ENCODE peak calls at places on chromosomes 7 and 10, in eight cellular contexts. One of them, this sample, is unnamed.

GRCh38 chr10:127125331-127125730 is 71.1 kb downstream of the INSYN2A start:
- DNase-seq in left cardiac atrium: no peak
- DNase-seq in astrocyte of the spinal cord: no peak
- DNase-seq in RCC 7860: no peak
- DNase-seq in stimulated activated CD4-positive, alpha-beta T cell treated with anti-CD3 and anti-CD28 coated beads, Interleukin-1b, Interleukin-23, amount 100 ng/mL, for 24 hours: no peak
- DNase-seq in M059J: no peak
- DNase-seq in NK-92 treated with Interleukin-12 subunit alpha and Interleukin-12 subunit beta, amount 100 ng/mL, for 24 hours: no peak
- DNase-seq in stromal cell of bone marrow: no peak
- DNase-seq in this sample: no peak

GRCh38 chr10:114458955-114459354 is 54.7 kb upstream of the AFAP1L2 start:
- DNase-seq in astrocyte of the spinal cord: peak
- DNase-seq in NK-92 treated with Interleukin-12 subunit alpha and Interleukin-12 subunit beta, amount 100 ng/mL, for 24 hours: peak
- DNase-seq in left cardiac atrium: peak
- DNase-seq in stromal cell of bone marrow: no peak
- DNase-seq in M059J: peak
- DNase-seq in RCC 7860: peak
- DNase-seq in stimulated activated CD4-positive, alpha-beta T cell treated with anti-CD3 and anti-CD28 coated beads, Interleukin-1b, Interleukin-23, amount 100 ng/mL, for 24 hours: no peak
- DNase-seq in this sample: peak

GRCh38 chr7:26900283-26900682 is 35.9 kb upstream of the SKAP2 start:
- DNase-seq in NK-92 treated with Interleukin-12 subunit alpha and Interleukin-12 subunit beta, amount 100 ng/mL, for 24 hours: no peak
- DNase-seq in astrocyte of the spinal cord: no peak
- DNase-seq in left cardiac atrium: no peak
- DNase-seq in stromal cell of bone marrow: no peak
- DNase-seq in RCC 7860: no peak
- DNase-seq in stimulated activated CD4-positive, alpha-beta T cell treated with anti-CD3 and anti-CD28 coated beads, Interleukin-1b, Interleukin-23, amount 100 ng/mL, for 24 hours: no peak
- DNase-seq in M059J: peak
- DNase-seq in this sample: no peak

GRCh38 chr7:3028071-3028766 is 15.4 kb downstream of the CARD11 start:
- DNase-seq in M059J: peak
- DNase-seq in stromal cell of bone marrow: peak
- DNase-seq in RCC 7860: peak
- DNase-seq in astrocyte of the spinal cord: peak
- DNase-seq in left cardiac atrium: peak
- DNase-seq in stimulated activated CD4-positive, alpha-beta T cell treated with anti-CD3 and anti-CD28 coated beads, Interleukin-1b, Interleukin-23, amount 100 ng/mL, for 24 hours: peak
- DNase-seq in NK-92 treated with Interleukin-12 subunit alpha and Interleukin-12 subunit beta, amount 100 ng/mL, for 24 hours: no peak
- DNase-seq in this sample: peak

GRCh38 chr7:11716185-11716584 is 115.8 kb downstream of the THSD7A start:
- DNase-seq in M059J: peak
- DNase-seq in RCC 7860: peak
- DNase-seq in stimulated activated CD4-positive, alpha-beta T cell treated with anti-CD3 and anti-CD28 coated beads, Interleukin-1b, Interleukin-23, amount 100 ng/mL, for 24 hours: no peak
- DNase-seq in left cardiac atrium: peak
- DNase-seq in stromal cell of bone marrow: no peak
- DNase-seq in NK-92 treated with Interleukin-12 subunit alpha and Interleukin-12 subunit beta, amount 100 ng/mL, for 24 hours: no peak
- DNase-seq in astrocyte of the spinal cord: peak
- DNase-seq in this sample: peak

GRCh38 chr10:79046991-79047874 is 21.5 kb upstream of the ZMIZ1 start:
- DNase-seq in astrocyte of the spinal cord: no peak
- DNase-seq in NK-92 treated with Interleukin-12 subunit alpha and Interleukin-12 subunit beta, amount 100 ng/mL, for 24 hours: no peak
- DNase-seq in M059J: no peak
- DNase-seq in stimulated activated CD4-positive, alpha-beta T cell treated with anti-CD3 and anti-CD28 coated beads, Interleukin-1b, Interleukin-23, amount 100 ng/mL, for 24 hours: no peak
- DNase-seq in RCC 7860: no peak
- DNase-seq in stromal cell of bone marrow: no peak
- DNase-seq in left cardiac atrium: peak
- DNase-seq in this sample: no peak

GRCh38 chr10:120582753-120583152 is 125.7 kb downstream of the PLPP4 start:
- DNase-seq in stimulated activated CD4-positive, alpha-beta T cell treated with anti-CD3 and anti-CD28 coated beads, Interleukin-1b, Interleukin-23, amount 100 ng/mL, for 24 hours: no peak
- DNase-seq in astrocyte of the spinal cord: no peak
- DNase-seq in left cardiac atrium: no peak
- DNase-seq in stromal cell of bone marrow: no peak
- DNase-seq in RCC 7860: no peak
- DNase-seq in NK-92 treated with Interleukin-12 subunit alpha and Interleukin-12 subunit beta, amount 100 ng/mL, for 24 hours: no peak
- DNase-seq in M059J: no peak
- DNase-seq in this sample: no peak

GRCh38 chr10:44885710-44886109 is 25.4 kb upstream of the TMEM72 start:
- DNase-seq in stromal cell of bone marrow: no peak
- DNase-seq in NK-92 treated with Interleukin-12 subunit alpha and Interleukin-12 subunit beta, amount 100 ng/mL, for 24 hours: no peak
- DNase-seq in left cardiac atrium: no peak
- DNase-seq in astrocyte of the spinal cord: no peak
- DNase-seq in RCC 7860: no peak
- DNase-seq in M059J: no peak
- DNase-seq in stimulated activated CD4-positive, alpha-beta T cell treated with anti-CD3 and anti-CD28 coated beads, Interleukin-1b, Interleukin-23, amount 100 ng/mL, for 24 hours: no peak
- DNase-seq in this sample: no peak

GRCh38 chr7:120996333-120996982 is 7.9 kb downstream of the CPED1 start:
- DNase-seq in M059J: peak
- DNase-seq in left cardiac atrium: peak
- DNase-seq in stimulated activated CD4-positive, alpha-beta T cell treated with anti-CD3 and anti-CD28 coated beads, Interleukin-1b, Interleukin-23, amount 100 ng/mL, for 24 hours: no peak
- DNase-seq in RCC 7860: peak
- DNase-seq in stromal cell of bone marrow: peak
- DNase-seq in astrocyte of the spinal cord: peak
- DNase-seq in NK-92 treated with Interleukin-12 subunit alpha and Interleukin-12 subunit beta, amount 100 ng/mL, for 24 hours: no peak
- DNase-seq in this sample: peak

GRCh38 chr7:6162650-6163366 is 109.6 kb downstream of the CYTH3 start:
- DNase-seq in stromal cell of bone marrow: no peak
- DNase-seq in M059J: no peak
- DNase-seq in RCC 7860: no peak
- DNase-seq in NK-92 treated with Interleukin-12 subunit alpha and Interleukin-12 subunit beta, amount 100 ng/mL, for 24 hours: no peak
- DNase-seq in left cardiac atrium: no peak
- DNase-seq in astrocyte of the spinal cord: no peak
- DNase-seq in stimulated activated CD4-positive, alpha-beta T cell treated with anti-CD3 and anti-CD28 coated beads, Interleukin-1b, Interleukin-23, amount 100 ng/mL, for 24 hours: no peak
- DNase-seq in this sample: no peak

GRCh38 chr7:79506481-79506880 is 53.0 kb upstream of the MAGI2 start:
- DNase-seq in astrocyte of the spinal cord: peak
- DNase-seq in NK-92 treated with Interleukin-12 subunit alpha and Interleukin-12 subunit beta, amount 100 ng/mL, for 24 hours: no peak
- DNase-seq in stromal cell of bone marrow: no peak
- DNase-seq in RCC 7860: peak
- DNase-seq in stimulated activated CD4-positive, alpha-beta T cell treated with anti-CD3 and anti-CD28 coated beads, Interleukin-1b, Interleukin-23, amount 100 ng/mL, for 24 hours: no peak
- DNase-seq in left cardiac atrium: no peak
- DNase-seq in M059J: peak
- DNase-seq in this sample: no peak

GRCh38 chr7:4240813-4241612 is 441.1 kb upstream of the FOXK1 start:
- DNase-seq in left cardiac atrium: no peak
- DNase-seq in NK-92 treated with Interleukin-12 subunit alpha and Interleukin-12 subunit beta, amount 100 ng/mL, for 24 hours: no peak
- DNase-seq in stimulated activated CD4-positive, alpha-beta T cell treated with anti-CD3 and anti-CD28 coated beads, Interleukin-1b, Interleukin-23, amount 100 ng/mL, for 24 hours: no peak
- DNase-seq in M059J: no peak
- DNase-seq in RCC 7860: no peak
- DNase-seq in astrocyte of the spinal cord: no peak
- DNase-seq in stromal cell of bone marrow: no peak
- DNase-seq in this sample: no peak

GRCh38 chr7:47405921-47406765 is 175.8 kb downstream of the TNS3 start:
- DNase-seq in left cardiac atrium: peak
- DNase-seq in stromal cell of bone marrow: no peak
- DNase-seq in stimulated activated CD4-positive, alpha-beta T cell treated with anti-CD3 and anti-CD28 coated beads, Interleukin-1b, Interleukin-23, amount 100 ng/mL, for 24 hours: no peak
- DNase-seq in NK-92 treated with Interleukin-12 subunit alpha and Interleukin-12 subunit beta, amount 100 ng/mL, for 24 hours: no peak
- DNase-seq in RCC 7860: no peak
- DNase-seq in astrocyte of the spinal cord: peak
- DNase-seq in M059J: peak
- DNase-seq in this sample: peak

GRCh38 chr7:32253245-32253644 is 183.0 kb upstream of the PDE1C start:
- DNase-seq in NK-92 treated with Interleukin-12 subunit alpha and Interleukin-12 subunit beta, amount 100 ng/mL, for 24 hours: no peak
- DNase-seq in left cardiac atrium: no peak
- DNase-seq in M059J: no peak
- DNase-seq in astrocyte of the spinal cord: no peak
- DNase-seq in RCC 7860: no peak
- DNase-seq in stromal cell of bone marrow: no peak
- DNase-seq in stimulated activated CD4-positive, alpha-beta T cell treated with anti-CD3 and anti-CD28 coated beads, Interleukin-1b, Interleukin-23, amount 100 ng/mL, for 24 hours: no peak
- DNase-seq in this sample: no peak

GRCh38 chr7:52956379-52956915 is 79.0 kb upstream of the POM121L12 start:
- DNase-seq in RCC 7860: no peak
- DNase-seq in M059J: peak
- DNase-seq in NK-92 treated with Interleukin-12 subunit alpha and Interleukin-12 subunit beta, amount 100 ng/mL, for 24 hours: no peak
- DNase-seq in stromal cell of bone marrow: no peak
- DNase-seq in stimulated activated CD4-positive, alpha-beta T cell treated with anti-CD3 and anti-CD28 coated beads, Interleukin-1b, Interleukin-23, amount 100 ng/mL, for 24 hours: no peak
- DNase-seq in astrocyte of the spinal cord: no peak
- DNase-seq in left cardiac atrium: no peak
- DNase-seq in this sample: no peak

GRCh38 chr7:143318661-143319060 is 2.8 kb downstream of the CLCN1 start:
- DNase-seq in stimulated activated CD4-positive, alpha-beta T cell treated with anti-CD3 and anti-CD28 coated beads, Interleukin-1b, Interleukin-23, amount 100 ng/mL, for 24 hours: no peak
- DNase-seq in stromal cell of bone marrow: peak
- DNase-seq in left cardiac atrium: peak
- DNase-seq in astrocyte of the spinal cord: peak
- DNase-seq in NK-92 treated with Interleukin-12 subunit alpha and Interleukin-12 subunit beta, amount 100 ng/mL, for 24 hours: no peak
- DNase-seq in RCC 7860: no peak
- DNase-seq in M059J: peak
- DNase-seq in this sample: peak

GRCh38 chr10:51403522-51403921 is 295.9 kb downstream of the CSTF2T start:
- DNase-seq in astrocyte of the spinal cord: no peak
- DNase-seq in RCC 7860: no peak
- DNase-seq in stromal cell of bone marrow: no peak
- DNase-seq in NK-92 treated with Interleukin-12 subunit alpha and Interleukin-12 subunit beta, amount 100 ng/mL, for 24 hours: no peak
- DNase-seq in M059J: no peak
- DNase-seq in stimulated activated CD4-positive, alpha-beta T cell treated with anti-CD3 and anti-CD28 coated beads, Interleukin-1b, Interleukin-23, amount 100 ng/mL, for 24 hours: no peak
- DNase-seq in left cardiac atrium: no peak
- DNase-seq in this sample: no peak

GRCh38 chr10:74704629-74705360 is 121.6 kb upstream of the KAT6B start:
- DNase-seq in left cardiac atrium: no peak
- DNase-seq in stimulated activated CD4-positive, alpha-beta T cell treated with anti-CD3 and anti-CD28 coated beads, Interleukin-1b, Interleukin-23, amount 100 ng/mL, for 24 hours: no peak
- DNase-seq in stromal cell of bone marrow: peak
- DNase-seq in astrocyte of the spinal cord: peak
- DNase-seq in RCC 7860: no peak
- DNase-seq in NK-92 treated with Interleukin-12 subunit alpha and Interleukin-12 subunit beta, amount 100 ng/mL, for 24 hours: no peak
- DNase-seq in M059J: no peak
- DNase-seq in this sample: no peak

GRCh38 chr7:30510124-30511074 is 5.8 kb upstream of the GGCT start:
- DNase-seq in NK-92 treated with Interleukin-12 subunit alpha and Interleukin-12 subunit beta, amount 100 ng/mL, for 24 hours: no peak
- DNase-seq in stimulated activated CD4-positive, alpha-beta T cell treated with anti-CD3 and anti-CD28 coated beads, Interleukin-1b, Interleukin-23, amount 100 ng/mL, for 24 hours: no peak
- DNase-seq in left cardiac atrium: no peak
- DNase-seq in stromal cell of bone marrow: no peak
- DNase-seq in M059J: peak
- DNase-seq in astrocyte of the spinal cord: peak
- DNase-seq in RCC 7860: peak
- DNase-seq in this sample: peak

GRCh38 chr10:118595064-118595420 is 406 bp downstream of the PRLHR start:
- DNase-seq in NK-92 treated with Interleukin-12 subunit alpha and Interleukin-12 subunit beta, amount 100 ng/mL, for 24 hours: no peak
- DNase-seq in astrocyte of the spinal cord: no peak
- DNase-seq in stromal cell of bone marrow: no peak
- DNase-seq in RCC 7860: no peak
- DNase-seq in M059J: no peak
- DNase-seq in left cardiac atrium: no peak
- DNase-seq in stimulated activated CD4-positive, alpha-beta T cell treated with anti-CD3 and anti-CD28 coated beads, Interleukin-1b, Interleukin-23, amount 100 ng/mL, for 24 hours: no peak
- DNase-seq in this sample: no peak

GRCh38 chr10:921471-922414 is 9.8 kb downstream of the LARP4B start:
- DNase-seq in left cardiac atrium: no peak
- DNase-seq in stimulated activated CD4-positive, alpha-beta T cell treated with anti-CD3 and anti-CD28 coated beads, Interleukin-1b, Interleukin-23, amount 100 ng/mL, for 24 hours: no peak
- DNase-seq in stromal cell of bone marrow: no peak
- DNase-seq in NK-92 treated with Interleukin-12 subunit alpha and Interleukin-12 subunit beta, amount 100 ng/mL, for 24 hours: no peak
- DNase-seq in M059J: peak
- DNase-seq in RCC 7860: peak
- DNase-seq in astrocyte of the spinal cord: peak
- DNase-seq in this sample: peak

GRCh38 chr10:36676321-36677169 is 448.9 kb upstream of the ANKRD30A start:
- DNase-seq in left cardiac atrium: no peak
- DNase-seq in astrocyte of the spinal cord: peak
- DNase-seq in RCC 7860: no peak
- DNase-seq in NK-92 treated with Interleukin-12 subunit alpha and Interleukin-12 subunit beta, amount 100 ng/mL, for 24 hours: no peak
- DNase-seq in stromal cell of bone marrow: peak
- DNase-seq in stimulated activated CD4-positive, alpha-beta T cell treated with anti-CD3 and anti-CD28 coated beads, Interleukin-1b, Interleukin-23, amount 100 ng/mL, for 24 hours: no peak
- DNase-seq in M059J: peak
- DNase-seq in this sample: peak

GRCh38 chr10:18094793-18095192 is 45.4 kb upstream of the CACNB2 start:
- DNase-seq in NK-92 treated with Interleukin-12 subunit alpha and Interleukin-12 subunit beta, amount 100 ng/mL, for 24 hours: no peak
- DNase-seq in M059J: no peak
- DNase-seq in left cardiac atrium: no peak
- DNase-seq in stromal cell of bone marrow: no peak
- DNase-seq in RCC 7860: no peak
- DNase-seq in astrocyte of the spinal cord: no peak
- DNase-seq in stimulated activated CD4-positive, alpha-beta T cell treated with anti-CD3 and anti-CD28 coated beads, Interleukin-1b, Interleukin-23, amount 100 ng/mL, for 24 hours: no peak
- DNase-seq in this sample: no peak

GRCh38 chr7:29815181-29816105 is 9.1 kb downstream of the WIPF3 start:
- DNase-seq in M059J: no peak
- DNase-seq in NK-92 treated with Interleukin-12 subunit alpha and Interleukin-12 subunit beta, amount 100 ng/mL, for 24 hours: no peak
- DNase-seq in RCC 7860: no peak
- DNase-seq in stromal cell of bone marrow: no peak
- DNase-seq in astrocyte of the spinal cord: no peak
- DNase-seq in stimulated activated CD4-positive, alpha-beta T cell treated with anti-CD3 and anti-CD28 coated beads, Interleukin-1b, Interleukin-23, amount 100 ng/mL, for 24 hours: no peak
- DNase-seq in left cardiac atrium: no peak
- DNase-seq in this sample: no peak

GRCh38 chr7:158828343-158829020 is 827 bp downstream of the ESYT2 start:
- DNase-seq in left cardiac atrium: peak
- DNase-seq in stimulated activated CD4-positive, alpha-beta T cell treated with anti-CD3 and anti-CD28 coated beads, Interleukin-1b, Interleukin-23, amount 100 ng/mL, for 24 hours: no peak
- DNase-seq in astrocyte of the spinal cord: no peak
- DNase-seq in stromal cell of bone marrow: no peak
- DNase-seq in NK-92 treated with Interleukin-12 subunit alpha and Interleukin-12 subunit beta, amount 100 ng/mL, for 24 hours: peak
- DNase-seq in M059J: peak
- DNase-seq in RCC 7860: no peak
- DNase-seq in this sample: no peak

GRCh38 chr7:23458044-23458443 is 12.2 kb downstream of the IGF2BP3 start:
- DNase-seq in M059J: no peak
- DNase-seq in stromal cell of bone marrow: no peak
- DNase-seq in left cardiac atrium: no peak
- DNase-seq in NK-92 treated with Interleukin-12 subunit alpha and Interleukin-12 subunit beta, amount 100 ng/mL, for 24 hours: no peak
- DNase-seq in RCC 7860: no peak
- DNase-seq in stimulated activated CD4-positive, alpha-beta T cell treated with anti-CD3 and anti-CD28 coated beads, Interleukin-1b, Interleukin-23, amount 100 ng/mL, for 24 hours: no peak
- DNase-seq in astrocyte of the spinal cord: no peak
- DNase-seq in this sample: no peak

GRCh38 chr10:119754936-119755335 is 29.1 kb downstream of the INPP5F start:
- DNase-seq in NK-92 treated with Interleukin-12 subunit alpha and Interleukin-12 subunit beta, amount 100 ng/mL, for 24 hours: no peak
- DNase-seq in stimulated activated CD4-positive, alpha-beta T cell treated with anti-CD3 and anti-CD28 coated beads, Interleukin-1b, Interleukin-23, amount 100 ng/mL, for 24 hours: no peak
- DNase-seq in stromal cell of bone marrow: no peak
- DNase-seq in astrocyte of the spinal cord: no peak
- DNase-seq in RCC 7860: no peak
- DNase-seq in left cardiac atrium: no peak
- DNase-seq in M059J: no peak
- DNase-seq in this sample: no peak

GRCh38 chr7:41065663-41066062 is 637.2 kb downstream of the INHBA start:
- DNase-seq in astrocyte of the spinal cord: no peak
- DNase-seq in left cardiac atrium: no peak
- DNase-seq in M059J: peak
- DNase-seq in NK-92 treated with Interleukin-12 subunit alpha and Interleukin-12 subunit beta, amount 100 ng/mL, for 24 hours: no peak
- DNase-seq in stimulated activated CD4-positive, alpha-beta T cell treated with anti-CD3 and anti-CD28 coated beads, Interleukin-1b, Interleukin-23, amount 100 ng/mL, for 24 hours: no peak
- DNase-seq in stromal cell of bone marrow: no peak
- DNase-seq in RCC 7860: no peak
- DNase-seq in this sample: no peak